ENCODE peak calls at places on chromosomes 3 and 15, in four cellular contexts. One of them, this sample, is unnamed.

GRCh38 chr3:193053031-193053430 is 135.4 kb upstream of the MB21D2 start:
- DNase-seq in HepG2: no peak
- DNase-seq in K562: no peak
- DNase-seq in HCT116: no peak
- DNase-seq in this sample: no peak

GRCh38 chr3:196406806-196407470 is 25.3 kb downstream of the UBXN7 start:
- DNase-seq in HepG2: no peak
- DNase-seq in K562: no peak
- DNase-seq in HCT116: no peak
- DNase-seq in this sample: no peak

GRCh38 chr15:100116416-100117190 is 225.2 kb downstream of the ADAMTS17 start:
- DNase-seq in HepG2: no peak
- DNase-seq in K562: no peak
- DNase-seq in HCT116: no peak
- DNase-seq in this sample: no peak

GRCh38 chr3:46955801-46956259 is 20.7 kb downstream of the CCDC12 start:
- DNase-seq in HepG2: no peak
- DNase-seq in K562: no peak
- DNase-seq in HCT116: no peak
- DNase-seq in this sample: no peak

GRCh38 chr15:75532413-75533250 is 46.5 kb downstream of the PTPN9 start:
- DNase-seq in HepG2: peak; percentile 57
- DNase-seq in K562: no peak
- DNase-seq in HCT116: peak; percentile 49
- DNase-seq in this sample: peak; percentile 69

GRCh38 chr15:86317379-86317745 is 237.7 kb downstream of the AGBL1 start:
- DNase-seq in HepG2: no peak
- DNase-seq in K562: no peak
- DNase-seq in HCT116: no peak
- DNase-seq in this sample: no peak

GRCh38 chr15:31270767-31271166 is 55.9 kb upstream of the KLF13 start:
- DNase-seq in HepG2: no peak
- DNase-seq in K562: peak; percentile 48
- DNase-seq in HCT116: no peak
- DNase-seq in this sample: no peak

GRCh38 chr3:84066920-84067319 is 891.9 kb upstream of the CADM2 start:
- DNase-seq in HepG2: no peak
- DNase-seq in K562: no peak
- DNase-seq in HCT116: no peak
- DNase-seq in this sample: no peak

GRCh38 chr3:69232447-69232846 is 110.1 kb upstream of the LMOD3 start:
- DNase-seq in HepG2: no peak
- DNase-seq in K562: no peak
- DNase-seq in HCT116: no peak
- DNase-seq in this sample: no peak

GRCh38 chr3:58034738-58035511 is 26.7 kb downstream of the FLNB start:
- DNase-seq in HepG2: no peak
- DNase-seq in K562: peak; percentile 74
- DNase-seq in HCT116: no peak
- DNase-seq in this sample: no peak

GRCh38 chr3:156682963-156683362 is 8.6 kb downstream of the TIPARP start:
- DNase-seq in HepG2: no peak
- DNase-seq in K562: no peak
- DNase-seq in HCT116: no peak
- DNase-seq in this sample: no peak

GRCh38 chr3:156678216-156678615 is 3.8 kb downstream of the TIPARP start:
- DNase-seq in HepG2: no peak
- DNase-seq in K562: no peak
- DNase-seq in HCT116: no peak
- DNase-seq in this sample: no peak

GRCh38 chr3:156680243-156680930 is 6.0 kb downstream of the TIPARP start:
- DNase-seq in HepG2: no peak
- DNase-seq in K562: no peak
- DNase-seq in HCT116: no peak
- DNase-seq in this sample: no peak

GRCh38 chr3:156682491-156682890 is 8.1 kb downstream of the TIPARP start:
- DNase-seq in HepG2: no peak
- DNase-seq in K562: no peak
- DNase-seq in HCT116: no peak
- DNase-seq in this sample: no peak

DNA sequence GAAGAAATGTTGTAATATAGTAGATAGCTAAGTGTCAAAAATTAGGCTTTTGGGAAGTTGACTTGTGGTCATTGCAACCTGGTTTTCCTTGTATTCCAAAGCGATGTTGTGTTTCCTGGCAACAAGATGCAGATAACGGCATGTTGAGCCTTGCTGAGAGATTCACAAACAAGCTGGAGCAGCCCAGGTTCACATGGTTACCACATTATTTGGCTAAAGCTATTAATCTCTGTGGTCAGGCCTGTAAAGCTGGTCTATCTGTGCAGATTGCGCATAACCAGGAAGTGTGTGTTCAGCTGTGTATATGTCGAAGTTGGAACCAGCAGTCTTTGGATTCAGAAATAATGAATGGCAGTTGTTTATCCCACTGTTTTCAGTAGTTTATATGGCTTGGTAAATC is 6.6 kb downstream of the TIPARP start:
- DNase-seq in HepG2: peak; percentile 71
- DNase-seq in K562: no peak
- DNase-seq in HCT116: no peak
- DNase-seq in this sample: no peak
- H3K4me1 ChIP-seq in HepG2: peaks cover 77% of the 10 kb centered on the region
- H3K4me1 ChIP-seq in K562: peaks cover 6% of the 10 kb centered on the region
- H3K4me1 ChIP-seq in HCT116: peaks cover 14% of the 10 kb centered on the region
- H3K4me1 ChIP-seq in this sample: peaks cover 60% of the 10 kb centered on the region

DNA sequence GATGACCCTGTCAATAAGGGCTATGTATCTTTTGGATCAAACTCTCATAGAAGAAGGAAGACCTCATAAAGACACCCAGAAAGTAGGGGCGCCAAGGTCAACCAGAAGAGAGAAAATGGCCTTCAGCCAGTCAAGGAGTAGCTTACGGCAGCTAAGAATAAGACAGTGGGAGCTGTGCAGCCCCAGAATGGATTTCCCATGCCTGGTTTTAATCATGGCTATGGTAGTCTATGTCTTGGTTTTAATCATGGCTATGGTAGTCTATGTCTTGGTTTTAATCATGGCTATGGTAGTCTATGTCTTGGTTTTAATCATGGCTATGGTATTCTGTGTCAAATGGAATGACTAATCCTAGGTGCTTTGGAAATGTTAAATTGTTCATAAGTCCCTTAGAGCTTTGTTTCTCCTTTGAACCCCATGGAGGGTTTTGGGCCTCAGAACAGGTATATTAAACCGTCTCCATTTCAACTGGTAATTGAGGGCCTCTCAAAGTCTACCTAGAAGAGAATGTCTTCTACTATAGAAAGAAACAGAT is 742.0 kb upstream of the CFAP20DC start:
- DNase-seq in HepG2: no peak
- DNase-seq in K562: no peak
- DNase-seq in HCT116: no peak
- DNase-seq in this sample: no peak
- TF ChIP-seq TCF7L2 in HepG2: no peak
- TF ChIP-seq TCF7L2 in K562: no peak
- TF ChIP-seq TCF7L2 in HCT116: no peak
- TF ChIP-seq TCF7L2 in this sample: no peak

GRCh38 chr15:98648654-98649537 is 557 bp downstream of the IGF1R start:
- DNase-seq in HepG2: no peak
- DNase-seq in K562: peak; percentile 54
- DNase-seq in HCT116: no peak
- DNase-seq in this sample: no peak

GRCh38 chr15:98649996-98650870 is 1.9 kb downstream of the IGF1R start:
- DNase-seq in HepG2: peak; percentile 48
- DNase-seq in K562: no peak
- DNase-seq in HCT116: no peak
- DNase-seq in this sample: no peak

GRCh38 chr15:98651581-98652220 is 3.4 kb downstream of the IGF1R start:
- DNase-seq in HepG2: no peak
- DNase-seq in K562: no peak
- DNase-seq in HCT116: no peak
- DNase-seq in this sample: no peak

GRCh38 chr15:98649621-98649995 is 1.3 kb downstream of the IGF1R start:
- DNase-seq in HepG2: no peak
- DNase-seq in K562: peak; percentile 12
- DNase-seq in HCT116: no peak
- DNase-seq in this sample: no peak

GRCh38 chr15:98650871-98651481 is 2.6 kb downstream of the IGF1R start:
- DNase-seq in HepG2: no peak
- DNase-seq in K562: no peak
- DNase-seq in HCT116: no peak
- DNase-seq in this sample: no peak
- H3K4me1 ChIP-seq in HepG2: peaks cover 51% of the 10 kb centered on the region
- H3K4me1 ChIP-seq in K562: peaks cover 30% of the 10 kb centered on the region
- H3K4me1 ChIP-seq in HCT116: peaks cover 17% of the 10 kb centered on the region
- H3K4me1 ChIP-seq in this sample: peaks cover 51% of the 10 kb centered on the region

GRCh38 chr3:4821975-4822374 is 157.3 kb upstream of the BHLHE40 start:
- DNase-seq in HepG2: no peak
- DNase-seq in K562: no peak
- DNase-seq in HCT116: no peak
- DNase-seq in this sample: no peak
- TF ChIP-seq TCF7L2 in HepG2: no peak
- TF ChIP-seq TCF7L2 in K562: no peak
- TF ChIP-seq TCF7L2 in HCT116: no peak
- TF ChIP-seq TCF7L2 in this sample: no peak

GRCh38 chr3:123385981-123386380 is 62.9 kb downstream of the ADCY5 start:
- DNase-seq in HepG2: no peak
- DNase-seq in K562: no peak
- DNase-seq in HCT116: no peak
- DNase-seq in this sample: no peak

GRCh38 chr3:123389338-123389910 is 59.5 kb downstream of the ADCY5 start:
- DNase-seq in HepG2: no peak
- DNase-seq in K562: no peak
- DNase-seq in HCT116: no peak
- DNase-seq in this sample: no peak

GRCh38 chr3:123388811-123389210 is 60.1 kb downstream of the ADCY5 start:
- DNase-seq in HepG2: no peak
- DNase-seq in K562: no peak
- DNase-seq in HCT116: no peak
- DNase-seq in this sample: no peak

GRCh38 chr3:123386477-123387040 is 62.3 kb downstream of the ADCY5 start:
- DNase-seq in HepG2: no peak
- DNase-seq in K562: no peak
- DNase-seq in HCT116: no peak
- DNase-seq in this sample: no peak

DNA sequence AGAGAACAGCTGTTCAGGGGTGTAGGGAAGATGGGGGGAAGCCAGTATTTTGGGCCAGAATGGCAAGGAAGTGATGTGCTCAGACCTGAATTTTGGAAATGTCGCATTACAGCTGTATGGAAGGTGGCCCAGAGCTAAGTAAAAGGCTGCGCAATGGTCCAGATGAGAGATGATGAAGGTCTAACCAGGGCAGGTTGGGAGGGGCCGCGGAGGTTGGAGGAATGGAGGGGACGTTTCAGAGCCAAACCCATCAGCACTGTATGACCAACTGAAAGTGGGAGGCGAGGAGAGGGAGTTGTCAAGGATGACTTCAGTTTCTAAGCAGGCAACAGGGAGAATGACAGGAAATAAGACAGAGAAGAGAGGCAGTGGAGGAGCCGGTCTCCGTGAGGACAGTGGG is 60.8 kb downstream of the ADCY5 start:
- DNase-seq in HepG2: no peak
- DNase-seq in K562: no peak
- DNase-seq in HCT116: no peak
- DNase-seq in this sample: no peak
- H3K4me1 ChIP-seq in HepG2: no peaks in the 10 kb centered on the region
- H3K4me1 ChIP-seq in K562: no peaks in the 10 kb centered on the region
- H3K4me1 ChIP-seq in HCT116: peaks cover 20% of the 10 kb centered on the region
- H3K4me1 ChIP-seq in this sample: peaks cover 7% of the 10 kb centered on the region

GRCh38 chr3:29577250-29577649 is 296.4 kb downstream of the RBMS3 start:
- DNase-seq in HepG2: no peak
- DNase-seq in K562: no peak
- DNase-seq in HCT116: no peak
- DNase-seq in this sample: no peak
- TF ChIP-seq TCF7L2 in HepG2: no peak
- TF ChIP-seq TCF7L2 in K562: no peak
- TF ChIP-seq TCF7L2 in HCT116: no peak
- TF ChIP-seq TCF7L2 in this sample: no peak